ENCODE peak calls at places on chromosomes 6 and 20, in eight cellular contexts. U is CD8-positive, alpha-beta memory T cell; N is CD8-positive, alpha-beta T cell; E is HCT116; L is GM23248; M is effector memory CD4-positive, alpha-beta T cell; I is upper lobe of left lung; T is IMR-90. Q is an unnamed sample.

GRCh38 chr6:10014561-10014960 is 400.3 kb downstream of the TFAP2A start:
- DNase-seq in U (no peak), N (no peak), E (no peak), L (peak), M (no peak), I (no peak), T (peak), Q (peak)

GRCh38 chr6:136739071-136739470 is 53.2 kb downstream of the MAP3K5 start:
- DNase-seq in U (no peak), N (no peak), E (no peak), L (no peak), M (no peak), I (no peak), T (no peak), Q (no peak)

GRCh38 chr6:37373822-37374514 is 20.2 kb downstream of the RNF8 start:
- DNase-seq in U (no peak), N (no peak), E (no peak), L (peak), M (no peak), I (no peak), T (no peak), Q (peak)

GRCh38 chr6:53704700-53705099 is 39.1 kb upstream of the KLHL31 start:
- DNase-seq in U (no peak), N (no peak), E (no peak), L (no peak), M (no peak), I (no peak), T (no peak), Q (no peak)

GRCh38 chr20:33852971-33853813 is 42.0 kb downstream of the CHMP4B start:
- DNase-seq in U (peak), N (peak), E (no peak), L (no peak), M (no peak), I (no peak), T (no peak), Q (no peak)

GRCh38 chr6:141173529-141173928 is 959.2 kb upstream of the GJE1 start:
- DNase-seq in U (no peak), N (no peak), E (no peak), L (no peak), M (no peak), I (no peak), T (no peak), Q (no peak)

GRCh38 chr6:39273394-39273793 is 40.8 kb downstream of the KCNK17 start:
- DNase-seq in U (no peak), N (no peak), E (no peak), L (no peak), M (no peak), I (peak), T (no peak), Q (no peak)

GRCh38 chr20:13441388-13441787 is 197.3 kb downstream of the TASP1 start:
- DNase-seq in U (no peak), N (no peak), E (no peak), L (no peak), M (no peak), I (no peak), T (no peak), Q (no peak)

GRCh38 chr6:81792826-81793225 is 40.3 kb upstream of the TENT5A start:
- DNase-seq in U (no peak), N (no peak), E (no peak), L (no peak), M (no peak), I (no peak), T (no peak), Q (no peak)

GRCh38 chr6:114007451-114007953 is 36.6 kb upstream of the HDAC2 start:
- DNase-seq in U (no peak), N (no peak), E (no peak), L (no peak), M (no peak), I (no peak), T (no peak), Q (peak)

GRCh38 chr6:98107801-98108200 is 726.6 kb upstream of the POU3F2 start:
- DNase-seq in U (no peak), N (no peak), E (no peak), L (no peak), M (no peak), I (no peak), T (no peak), Q (no peak)

GRCh38 chr6:164098857-164099534 is 684.5 kb downstream of the QKI start:
- DNase-seq in U (no peak), N (no peak), E (no peak), L (no peak), M (no peak), I (peak), T (no peak), Q (peak)

GRCh38 chr6:106085984-106086832 is at the start of gene PRDM1:
- DNase-seq in U (peak), N (peak), E (peak), L (peak), M (peak), I (peak), T (peak), Q (peak)

GRCh38 chr6:166619912-166620311 is 7.1 kb downstream of the RPS6KA2 start:
- DNase-seq in U (no peak), N (peak), E (no peak), L (peak), M (no peak), I (peak), T (peak), Q (peak)

GRCh38 chr6:105043979-105044378 is 87.1 kb downstream of the LIN28B start:
- DNase-seq in U (no peak), N (no peak), E (no peak), L (no peak), M (no peak), I (no peak), T (no peak), Q (no peak)

GRCh38 chr6:20271818-20272217 is 59.5 kb upstream of the MBOAT1 start:
- DNase-seq in U (no peak), N (no peak), E (no peak), L (no peak), M (no peak), I (no peak), T (no peak), Q (no peak)

GRCh38 chr6:1591926-1592325 is 17.8 kb upstream of the FOXC1 start:
- DNase-seq in U (no peak), N (peak), E (no peak), L (no peak), M (no peak), I (no peak), T (no peak), Q (no peak)

GRCh38 chr6:151357758-151358436 is 33.5 kb downstream of the ZBTB2 start:
- DNase-seq in U (no peak), N (no peak), E (no peak), L (no peak), M (no peak), I (no peak), T (no peak), Q (no peak)

GRCh38 chr6:147132889-147133288 is 71.3 kb upstream of the STXBP5 start:
- DNase-seq in U (no peak), N (no peak), E (no peak), L (peak), M (no peak), I (no peak), T (peak), Q (peak)

GRCh38 chr6:135090819-135091218 is 36.2 kb upstream of the HBS1L start:
- DNase-seq in U (no peak), N (no peak), E (no peak), L (no peak), M (no peak), I (no peak), T (no peak), Q (no peak)

GRCh38 chr6:37103169-37104039 is 66.5 kb upstream of the PIM1 start:
- DNase-seq in U (no peak), N (no peak), E (no peak), L (peak), M (peak), I (peak), T (no peak), Q (no peak)

GRCh38 chr6:148974351-148974750 is 227.5 kb downstream of the UST start:
- DNase-seq in U (no peak), N (no peak), E (no peak), L (no peak), M (no peak), I (no peak), T (no peak), Q (no peak)

GRCh38 chr6:74054190-74054589 is 358.2 kb downstream of the CD109 start:
- DNase-seq in U (no peak), N (no peak), E (no peak), L (no peak), M (no peak), I (no peak), T (peak), Q (no peak)

GRCh38 chr6:1496836-1497592 is 107.6 kb downstream of the FOXF2 start:
- DNase-seq in U (no peak), N (no peak), E (no peak), L (no peak), M (no peak), I (no peak), T (no peak), Q (no peak)

GRCh38 chr20:57810511-57811372 is 100.9 kb upstream of the PMEPA1 start:
- DNase-seq in U (no peak), N (no peak), E (no peak), L (no peak), M (no peak), I (no peak), T (no peak), Q (no peak)

GRCh38 chr6:95686858-95687257 is 109.5 kb downstream of the MANEA start:
- DNase-seq in U (no peak), N (no peak), E (no peak), L (no peak), M (no peak), I (no peak), T (no peak), Q (no peak)

GRCh38 chr6:135183532-135184440 is 2.7 kb downstream of the MYB start:
- DNase-seq in U (peak), N (peak), E (peak), L (peak), M (peak), I (peak), T (peak), Q (peak)

GRCh38 chr6:105488521-105489212 is 85.8 kb upstream of the PREP start:
- DNase-seq in U (no peak), N (no peak), E (no peak), L (no peak), M (no peak), I (peak), T (peak), Q (peak)

GRCh38 chr6:130417951-130418350 is 52.1 kb downstream of the TMEM200A start:
- DNase-seq in U (no peak), N (no peak), E (no peak), L (peak), M (no peak), I (no peak), T (peak), Q (peak)

DNA sequence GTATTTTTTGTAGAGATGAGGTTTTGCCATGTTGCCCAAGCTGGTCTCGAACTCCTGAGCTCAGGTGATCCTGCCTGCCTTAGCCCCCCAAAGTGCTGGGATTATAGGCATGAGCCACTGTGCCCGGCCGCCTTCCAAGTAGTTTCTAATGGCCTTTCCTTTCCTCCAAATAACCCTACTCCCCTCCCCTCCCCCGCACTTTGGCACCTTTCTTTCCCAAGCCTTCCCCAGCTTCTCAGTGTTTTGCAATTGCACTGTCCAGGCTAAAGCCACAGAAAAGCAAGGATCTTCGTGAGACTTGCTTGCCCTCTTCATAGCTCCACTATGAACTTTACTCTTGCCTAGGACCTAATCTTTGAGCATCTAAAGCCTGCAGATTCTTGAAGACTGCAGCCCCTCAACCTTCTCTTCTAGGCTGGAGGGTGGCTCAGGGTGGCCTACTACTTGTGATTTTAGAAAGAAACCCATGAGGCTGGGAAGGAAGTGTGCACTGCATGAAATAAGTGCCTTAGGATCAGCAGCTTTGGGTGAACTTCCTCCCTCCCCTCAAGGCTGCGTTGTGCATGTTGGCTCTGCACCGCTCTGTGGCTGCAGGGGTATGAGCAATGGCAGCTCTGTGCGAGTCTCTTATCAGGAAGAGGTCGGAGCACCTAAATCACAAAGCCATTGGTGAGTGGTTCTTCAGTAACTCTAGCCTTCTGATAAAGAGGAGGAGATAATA is 152.4 kb upstream of the SNX9 start:
- DNase-seq in U (no peak), N (no peak), E (no peak), L (peak), M (no peak), I (peak), T (no peak), Q (no peak)
- H3K27ac ChIP-seq in U (no peak), N (no peak), E (no peak), L (peak), M (no peak), I (peak), T (no peak), Q (no peak)

GRCh38 chr20:5170341-5170740 is 43.5 kb downstream of the CDS2 start:
- DNase-seq in U (no peak), N (no peak), E (no peak), L (no peak), M (no peak), I (no peak), T (no peak), Q (no peak)

GRCh38 chr20:5172167-5172586 is 45.4 kb downstream of the CDS2 start:
- DNase-seq in U (no peak), N (no peak), E (no peak), L (no peak), M (no peak), I (no peak), T (no peak), Q (no peak)

GRCh38 chr20:5171790-5172164 is 45.0 kb downstream of the CDS2 start:
- DNase-seq in U (no peak), N (no peak), E (no peak), L (no peak), M (no peak), I (no peak), T (no peak), Q (no peak)

GRCh38 chr20:5171074-5171789 is 44.4 kb downstream of the CDS2 start:
- DNase-seq in U (no peak), N (no peak), E (no peak), L (no peak), M (no peak), I (no peak), T (no peak), Q (no peak)

GRCh38 chr20:5168582-5169396 is 42.0 kb downstream of the CDS2 start:
- DNase-seq in U (peak), N (no peak), E (no peak), L (peak), M (no peak), I (peak), T (peak), Q (peak)
- H3K27ac ChIP-seq in U (no peak), N (peak), E (no peak), L (no peak), M (no peak), I (peak), T (no peak), Q (no peak)

GRCh38 chr6:13407368-13407708 is 79.0 kb upstream of the TBC1D7 start:
- DNase-seq in U (no peak), N (no peak), E (no peak), L (no peak), M (no peak), I (peak), T (no peak), Q (no peak)
- H3K27ac ChIP-seq in U (no peak), N (no peak), E (no peak), L (peak), M (no peak), I (peak), T (peak), Q (peak)

GRCh38 chr20:23622839-23623343 is 14.9 kb downstream of the CST3 start:
- DNase-seq in U (no peak), N (no peak), E (peak), L (peak), M (no peak), I (peak), T (peak), Q (peak)

GRCh38 chr20:23625236-23625964 is 12.4 kb downstream of the CST3 start:
- DNase-seq in U (no peak), N (no peak), E (no peak), L (no peak), M (no peak), I (no peak), T (no peak), Q (no peak)

GRCh38 chr20:23626040-23626620 is 11.6 kb downstream of the CST3 start:
- DNase-seq in U (no peak), N (no peak), E (no peak), L (peak), M (no peak), I (peak), T (no peak), Q (peak)

GRCh38 chr20:23623666-23624065 is 14.1 kb downstream of the CST3 start:
- DNase-seq in U (no peak), N (no peak), E (no peak), L (no peak), M (no peak), I (no peak), T (no peak), Q (no peak)

DNA sequence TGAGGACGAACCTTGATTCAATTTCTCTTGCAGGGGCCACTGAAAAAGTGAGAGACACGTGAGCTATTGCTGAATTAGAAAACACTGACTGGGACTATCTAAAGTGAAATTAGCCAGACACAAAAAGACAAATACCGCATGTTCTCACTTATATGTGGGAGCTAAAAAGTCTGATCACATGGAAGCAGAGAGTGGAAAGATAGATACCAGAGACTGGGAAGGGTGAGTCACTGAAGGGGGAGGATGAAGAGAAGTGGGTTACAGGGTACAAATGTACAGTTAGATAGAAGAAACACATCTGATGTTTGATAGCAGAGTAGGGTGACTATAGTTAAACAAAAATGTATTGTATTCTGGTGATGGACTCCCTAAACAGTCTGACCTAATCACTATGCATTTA is 13.4 kb downstream of the CST3 start:
- DNase-seq in U (no peak), N (no peak), E (no peak), L (peak), M (no peak), I (no peak), T (no peak), Q (no peak)
- H3K27ac ChIP-seq in U (no peak), N (no peak), E (no peak), L (no peak), M (no peak), I (peak), T (no peak), Q (no peak)

DNA sequence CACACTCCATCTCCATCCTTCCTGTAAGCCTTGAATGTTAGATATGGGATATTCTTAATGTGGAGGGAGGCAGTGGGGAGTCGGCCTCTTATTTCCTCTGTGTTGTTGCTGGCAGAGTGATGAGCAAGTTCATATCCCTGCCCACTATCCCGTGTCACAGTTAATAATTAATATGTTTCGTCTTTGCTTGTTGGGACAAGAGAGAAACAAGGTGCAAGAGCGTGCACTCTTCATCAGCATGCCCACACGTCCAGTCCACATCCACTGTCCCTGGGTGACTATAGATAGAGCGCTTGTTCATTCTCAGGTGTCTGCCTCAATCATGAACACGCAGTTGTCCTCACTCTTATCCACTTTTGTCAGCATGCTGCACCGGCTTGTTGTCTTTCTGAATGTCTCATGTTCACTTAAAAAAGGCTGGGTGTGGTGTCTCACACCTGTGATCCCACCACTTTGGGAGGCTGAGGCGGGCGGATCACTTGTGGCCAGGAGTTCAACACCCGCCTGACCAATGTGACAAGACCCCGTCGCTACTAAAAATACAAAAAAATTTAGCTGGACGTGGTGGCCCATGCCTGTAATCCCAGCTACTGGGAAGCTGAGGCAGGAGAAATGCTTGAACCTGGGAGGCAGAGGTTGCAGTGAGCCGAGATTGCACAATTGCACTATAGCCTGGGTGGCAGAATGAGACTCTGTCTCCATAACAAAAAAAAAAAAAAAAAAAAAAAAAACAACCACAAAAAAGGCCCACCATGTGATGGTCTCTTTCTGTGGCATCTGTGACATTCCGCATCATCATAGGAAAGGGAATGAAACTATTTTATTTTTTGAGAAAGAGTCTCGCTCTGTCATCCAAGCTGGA is 34.2 kb downstream of the PPP1R3G start:
- DNase-seq in U (no peak), N (no peak), E (no peak), L (no peak), M (no peak), I (no peak), T (no peak), Q (no peak)
- H3K27ac ChIP-seq in U (no peak), N (no peak), E (no peak), L (no peak), M (no peak), I (no peak), T (no peak), Q (no peak)

DNA sequence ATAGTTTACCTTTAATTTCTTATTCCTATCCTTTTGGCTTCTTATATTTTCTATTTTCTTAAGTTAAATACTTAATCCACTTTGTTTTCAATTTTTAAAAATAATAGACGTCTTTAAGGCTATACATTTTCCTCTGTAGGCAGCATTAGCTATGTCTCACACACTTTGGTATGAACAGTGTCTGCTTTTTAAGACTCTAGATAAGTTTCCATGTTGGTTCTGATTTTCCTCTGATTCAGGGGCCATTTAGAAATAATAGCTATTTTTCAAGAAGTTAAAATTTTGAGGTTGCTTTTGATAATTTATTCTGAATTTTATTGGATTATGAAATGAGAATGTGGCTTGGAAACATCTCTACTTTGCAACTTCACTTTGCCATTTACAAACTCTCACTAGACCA is 54.3 kb upstream of the PTGIS start:
- DNase-seq in U (no peak), N (no peak), E (no peak), L (no peak), M (no peak), I (no peak), T (no peak), Q (no peak)
- H3K27ac ChIP-seq in U (no peak), N (no peak), E (no peak), L (no peak), M (no peak), I (no peak), T (no peak), Q (no peak)

DNA sequence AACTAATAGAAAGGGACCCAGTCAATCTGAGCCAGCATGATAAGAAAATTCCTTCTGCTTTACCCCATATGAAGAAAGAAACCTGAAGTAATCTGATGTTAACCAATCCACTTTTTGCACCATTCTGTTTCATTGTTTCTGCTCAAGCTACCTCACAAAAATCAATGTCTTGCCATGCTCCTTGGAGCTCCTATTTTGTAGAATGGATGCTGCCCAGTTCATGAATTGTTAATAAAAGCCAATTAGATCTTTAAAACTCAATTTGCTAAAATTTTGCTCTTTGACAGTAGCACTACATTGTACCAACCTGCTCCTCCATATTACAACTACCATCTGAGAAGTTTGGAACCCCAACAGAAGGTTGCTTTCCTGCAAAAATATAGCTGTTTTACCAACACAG is 116.2 kb upstream of the GPR6 start:
- DNase-seq in U (no peak), N (no peak), E (no peak), L (no peak), M (no peak), I (no peak), T (no peak), Q (no peak)
- H3K27ac ChIP-seq in U (no peak), N (no peak), E (no peak), L (no peak), M (no peak), I (no peak), T (no peak), Q (no peak)

Q was measured in fibroblast of lung.